ENCODE peak calls at places on chromosomes 2 and 18, in seven cellular contexts. V is iris pigment epithelial cell, D is cardiac muscle cell, B is HFF-Myc, H is HFFc6, O is left kidney, Q is MV-4-11. P is an unnamed sample.
A peak's percentile ranks its signal among the peaks of the same experiment; 100 is the strongest.

GRCh38 chr2:233556756-233557736 is 9.5 kb downstream of the USP40 start:
- DNase-seq in O (no peak), Q (peak; percentile 80), D (no peak), V (peak; percentile 88), B (peak; percentile 49), H (peak; percentile 61), P (no peak)

GRCh38 chr2:6184532-6185302 is 492.5 kb downstream of the SOX11 start:
- DNase-seq in D (peak; percentile 65), V (peak; percentile 83), H (no peak), B (no peak), Q (no peak), O (peak; percentile 97), P (no peak)

GRCh38 chr2:47031909-47032668 is 116.5 kb upstream of the MCFD2 start:
- DNase-seq in O (peak; percentile 59), H (no peak), D (no peak), B (no peak), Q (no peak), V (no peak), P (peak; percentile 64)

GRCh38 chr18:77736817-77737216 is 487.2 kb downstream of the GALR1 start:
- DNase-seq in O (peak; percentile 17), V (no peak), B (no peak), H (no peak), Q (no peak), D (no peak), P (no peak)

GRCh38 chr2:2291500-2292260 is 39.4 kb downstream of the MYT1L start:
- DNase-seq in H (no peak), O (peak; percentile 71), Q (no peak), V (no peak), D (peak; percentile 52), B (no peak), P (peak; percentile 26)

GRCh38 chr2:84939426-84940087 is 31.4 kb upstream of the KCMF1 start:
- DNase-seq in H (no peak), V (no peak), B (no peak), D (no peak), O (no peak), Q (peak; percentile 66), P (no peak)

GRCh38 chr2:3432067-3432466 is 52.6 kb downstream of the TRAPPC12 start:
- DNase-seq in B (no peak), H (no peak), D (no peak), V (peak; percentile 67), O (no peak), Q (peak; percentile 22), P (no peak)

GRCh38 chr2:193584522-193584938 is 1389.8 kb upstream of the TMEFF2 start:
- DNase-seq in O (peak; percentile 12), D (peak; percentile 49), Q (peak; percentile 40), B (no peak), H (no peak), V (peak; percentile 59), P (peak; percentile 63)

GRCh38 chr2:140183056-140183765 is 1403.0 kb upstream of the NXPH2 start:
- DNase-seq in V (no peak), O (no peak), D (no peak), Q (no peak), B (no peak), H (no peak), P (no peak)

GRCh38 chr2:137967042-137967441 is 2.8 kb downstream of the HNMT start:
- DNase-seq in H (no peak), O (no peak), V (no peak), D (no peak), Q (no peak), B (no peak), P (no peak)

GRCh38 chr2:33298233-33298632 is 178.2 kb upstream of the RASGRP3 start:
- DNase-seq in H (peak; percentile 84), Q (no peak), V (peak; percentile 75), D (no peak), B (no peak), O (no peak), P (no peak)

GRCh38 chr2:18830962-18831361 is 241.6 kb upstream of the NT5C1B start:
- DNase-seq in V (no peak), B (no peak), Q (no peak), O (no peak), D (no peak), H (no peak), P (peak; percentile 48)

GRCh38 chr2:38648107-38648761 is 17.7 kb upstream of the GALM start:
- DNase-seq in O (no peak), B (no peak), Q (peak; percentile 97), D (no peak), H (no peak), V (peak; percentile 35), P (no peak)

GRCh38 chr18:29737620-29738019 is 1304.9 kb downstream of the DSC3 start:
- DNase-seq in O (no peak), H (no peak), D (no peak), B (no peak), Q (no peak), V (no peak), P (no peak)

GRCh38 chr18:47595816-47596501 is 334.5 kb downstream of the SMAD2 start:
- DNase-seq in Q (peak; percentile 4), D (peak; percentile 7), H (no peak), O (no peak), V (no peak), B (no peak), P (no peak)

P was measured in Caco-2.